ENCODE peak calls at places on chromosomes 3 and 15, in four cellular contexts. One of them, this sample, is unnamed.

GRCh38 chr3:88713233-88713691 is 394.2 kb upstream of the EPHA3 start:
- DNase-seq in heart right ventricle: no peak
- DNase-seq in tibial artery: no peak
- DNase-seq in GM12865: no peak
- DNase-seq in this sample: peak; percentile 62

GRCh38 chr3:115113367-115113766 is 33.7 kb downstream of the ZBTB20 start:
- DNase-seq in heart right ventricle: no peak
- DNase-seq in tibial artery: no peak
- DNase-seq in GM12865: no peak
- DNase-seq in this sample: no peak

GRCh38 chr3:195249858-195250464 is 21.0 kb downstream of the XXYLT1 start:
- DNase-seq in heart right ventricle: no peak
- DNase-seq in tibial artery: peak; percentile 31
- DNase-seq in GM12865: no peak
- DNase-seq in this sample: peak; percentile 80

GRCh38 chr15:65528461-65529060 is 1.7 kb upstream of the HACD3 start:
- DNase-seq in heart right ventricle: no peak
- DNase-seq in tibial artery: no peak
- DNase-seq in GM12865: no peak
- DNase-seq in this sample: no peak

GRCh38 chr3:10995871-10996270 is 3.3 kb downstream of the SLC6A1 start:
- DNase-seq in heart right ventricle: no peak
- DNase-seq in tibial artery: no peak
- DNase-seq in GM12865: no peak
- DNase-seq in this sample: no peak

GRCh38 chr3:153162513-153163348 is 705 bp downstream of the RAP2B start:
- DNase-seq in heart right ventricle: peak; percentile 49
- DNase-seq in tibial artery: peak; percentile 73
- DNase-seq in GM12865: peak; percentile 59
- DNase-seq in this sample: no peak

GRCh38 chr15:43702174-43702573 is 8.5 kb downstream of the CKMT1A start:
- DNase-seq in heart right ventricle: no peak
- DNase-seq in tibial artery: no peak
- DNase-seq in GM12865: no peak
- DNase-seq in this sample: no peak

GRCh38 chr3:191094057-191094456 is 105.0 kb upstream of the OSTN start:
- DNase-seq in heart right ventricle: no peak
- DNase-seq in tibial artery: no peak
- DNase-seq in GM12865: no peak
- DNase-seq in this sample: no peak

GRCh38 chr3:127419140-127419539 is 131.3 kb upstream of the PRR20G start:
- DNase-seq in heart right ventricle: no peak
- DNase-seq in tibial artery: no peak
- DNase-seq in GM12865: no peak
- DNase-seq in this sample: no peak

GRCh38 chr3:12751548-12751947 is 7.5 kb downstream of the TMEM40 start:
- DNase-seq in heart right ventricle: no peak
- DNase-seq in tibial artery: no peak
- DNase-seq in GM12865: no peak
- DNase-seq in this sample: no peak

GRCh38 chr15:68781766-68782588 is 38.7 kb downstream of the ANP32A start:
- DNase-seq in heart right ventricle: peak; percentile 61
- DNase-seq in tibial artery: peak; percentile 75
- DNase-seq in GM12865: no peak
- DNase-seq in this sample: no peak

GRCh38 chr15:33068531-33068990 is 126.0 kb downstream of the FMN1 start:
- DNase-seq in heart right ventricle: no peak
- DNase-seq in tibial artery: peak; percentile 66
- DNase-seq in GM12865: no peak
- DNase-seq in this sample: no peak

GRCh38 chr3:153144779-153145178 is 17.2 kb upstream of the RAP2B start:
- DNase-seq in heart right ventricle: no peak
- DNase-seq in tibial artery: no peak
- DNase-seq in GM12865: no peak
- DNase-seq in this sample: no peak

GRCh38 chr3:171428321-171428787 is 31.9 kb downstream of the TNIK start:
- DNase-seq in heart right ventricle: no peak
- DNase-seq in tibial artery: no peak
- DNase-seq in GM12865: no peak
- DNase-seq in this sample: no peak

GRCh38 chr3:185586644-185586964 is 509 bp downstream of the SENP2 start:
- DNase-seq in heart right ventricle: no peak
- DNase-seq in tibial artery: no peak
- DNase-seq in GM12865: no peak
- DNase-seq in this sample: no peak

GRCh38 chr15:91950631-91951384 is 97.3 kb downstream of the SLCO3A1 start:
- DNase-seq in heart right ventricle: no peak
- DNase-seq in tibial artery: no peak
- DNase-seq in GM12865: no peak
- DNase-seq in this sample: no peak

GRCh38 chr3:74602471-74602870 is 12.0 kb downstream of the CNTN3 start:
- DNase-seq in heart right ventricle: no peak
- DNase-seq in tibial artery: no peak
- DNase-seq in GM12865: no peak
- DNase-seq in this sample: no peak

GRCh38 chr15:69615756-69616155 is 163.1 kb downstream of the RPLP1 start:
- DNase-seq in heart right ventricle: no peak
- DNase-seq in tibial artery: no peak
- DNase-seq in GM12865: no peak
- DNase-seq in this sample: peak; percentile 77

GRCh38 chr3:152742368-152743347 is 92.3 kb upstream of the P2RY1 start:
- DNase-seq in heart right ventricle: no peak
- DNase-seq in tibial artery: no peak
- DNase-seq in GM12865: peak; percentile 47
- DNase-seq in this sample: no peak

GRCh38 chr15:63915888-63916731 is 82.4 kb upstream of the HERC1 start:
- DNase-seq in heart right ventricle: no peak
- DNase-seq in tibial artery: peak; percentile 40
- DNase-seq in GM12865: no peak
- DNase-seq in this sample: peak; percentile 90

GRCh38 chr3:60055765-60056164 is 1005.9 kb upstream of the CFAP20DC start:
- DNase-seq in heart right ventricle: no peak
- DNase-seq in tibial artery: no peak
- DNase-seq in GM12865: no peak
- DNase-seq in this sample: no peak

GRCh38 chr15:39586387-39587171 is 5.7 kb downstream of the THBS1 start:
- DNase-seq in heart right ventricle: no peak
- DNase-seq in tibial artery: no peak
- DNase-seq in GM12865: no peak
- DNase-seq in this sample: no peak

GRCh38 chr15:52557242-52557641 is 11.6 kb downstream of the ARPP19 start:
- DNase-seq in heart right ventricle: no peak
- DNase-seq in tibial artery: no peak
- DNase-seq in GM12865: no peak
- DNase-seq in this sample: no peak

GRCh38 chr15:35876762-35877161 is 330.8 kb upstream of the DPH6 start:
- DNase-seq in heart right ventricle: no peak
- DNase-seq in tibial artery: no peak
- DNase-seq in GM12865: no peak
- DNase-seq in this sample: no peak

GRCh38 chr3:174863488-174863887 is 4.4 kb downstream of the NAALADL2 start:
- DNase-seq in heart right ventricle: no peak
- DNase-seq in tibial artery: no peak
- DNase-seq in GM12865: no peak
- DNase-seq in this sample: no peak

GRCh38 chr15:98358971-98359370 is 289.4 kb upstream of the IGF1R start:
- DNase-seq in heart right ventricle: no peak
- DNase-seq in tibial artery: no peak
- DNase-seq in GM12865: no peak
- DNase-seq in this sample: peak; percentile 59

GRCh38 chr3:67791620-67792019 is 137.2 kb upstream of the SUCLG2 start:
- DNase-seq in heart right ventricle: no peak
- DNase-seq in tibial artery: no peak
- DNase-seq in GM12865: no peak
- DNase-seq in this sample: no peak

GRCh38 chr3:187781001-187781400 is 35.7 kb upstream of the BCL6 start:
- DNase-seq in heart right ventricle: no peak
- DNase-seq in tibial artery: no peak
- DNase-seq in GM12865: no peak
- DNase-seq in this sample: no peak

GRCh38 chr3:132735589-132735988 is 13.4 kb upstream of the NPHP3 start:
- DNase-seq in heart right ventricle: no peak
- DNase-seq in tibial artery: no peak
- DNase-seq in GM12865: no peak
- DNase-seq in this sample: no peak

GRCh38 chr3:133425898-133426297 is 26.0 kb downstream of the BFSP2 start:
- DNase-seq in heart right ventricle: no peak
- DNase-seq in tibial artery: no peak
- DNase-seq in GM12865: no peak
- DNase-seq in this sample: no peak

GRCh38 chr3:104763007-104763406 is 603.7 kb upstream of the ALCAM start:
- DNase-seq in heart right ventricle: no peak
- DNase-seq in tibial artery: peak; percentile 68
- DNase-seq in GM12865: no peak
- DNase-seq in this sample: no peak

GRCh38 chr3:53846851-53847155 is 435 bp downstream of the IL17RB start:
- DNase-seq in heart right ventricle: no peak
- DNase-seq in tibial artery: no peak
- DNase-seq in GM12865: no peak
- DNase-seq in this sample: no peak

GRCh38 chr15:75198560-75199346 is 2.9 kb upstream of the C15orf39 start:
- DNase-seq in heart right ventricle: no peak
- DNase-seq in tibial artery: no peak
- DNase-seq in GM12865: peak; percentile 91
- DNase-seq in this sample: no peak

GRCh38 chr3:107767897-107768605 is 245.3 kb downstream of the BBX start:
- DNase-seq in heart right ventricle: no peak
- DNase-seq in tibial artery: no peak
- DNase-seq in GM12865: no peak
- DNase-seq in this sample: no peak

GRCh38 chr3:107760141-107760540 is 237.4 kb downstream of the BBX start:
- DNase-seq in heart right ventricle: no peak
- DNase-seq in tibial artery: no peak
- DNase-seq in GM12865: no peak
- DNase-seq in this sample: no peak

GRCh38 chr3:107761391-107761790 is 238.6 kb downstream of the BBX start:
- DNase-seq in heart right ventricle: no peak
- DNase-seq in tibial artery: no peak
- DNase-seq in GM12865: no peak
- DNase-seq in this sample: no peak

DNA sequence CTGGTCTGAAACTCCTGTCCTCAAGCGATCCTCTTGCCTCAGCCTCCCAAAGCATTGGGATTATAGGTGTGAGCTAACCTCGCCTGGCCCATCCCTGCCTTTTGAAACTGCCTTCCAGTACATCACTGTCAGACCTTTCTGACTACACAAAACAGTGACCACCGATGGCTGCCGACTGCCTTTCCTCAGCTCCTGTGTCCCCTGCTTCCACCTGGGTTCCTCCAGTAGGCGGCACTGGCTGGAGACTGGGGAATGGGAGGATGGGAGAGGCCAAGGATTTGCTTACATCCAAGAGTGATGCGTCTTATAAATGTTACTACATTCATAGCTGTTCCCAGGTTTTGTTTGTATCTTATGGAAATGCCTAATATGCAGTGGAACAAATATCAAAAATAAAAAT is 242.8 kb downstream of the BBX start:
- DNase-seq in heart right ventricle: no peak
- DNase-seq in tibial artery: no peak
- DNase-seq in GM12865: no peak
- DNase-seq in this sample: no peak
- TF ChIP-seq CTCF in heart right ventricle: no peak
- TF ChIP-seq CTCF in tibial artery: no peak
- TF ChIP-seq CTCF in GM12865: no peak
- TF ChIP-seq CTCF in this sample: no peak

GRCh38 chr15:42591238-42591936 is 16.0 kb downstream of the STARD9 start:
- DNase-seq in heart right ventricle: no peak
- DNase-seq in tibial artery: no peak
- DNase-seq in GM12865: no peak
- DNase-seq in this sample: no peak
- TF ChIP-seq CTCF in heart right ventricle: peak; percentile 14
- TF ChIP-seq CTCF in tibial artery: peak; percentile 39
- TF ChIP-seq CTCF in GM12865: peak; percentile 20
- TF ChIP-seq CTCF in this sample: peak; percentile 36

DNA sequence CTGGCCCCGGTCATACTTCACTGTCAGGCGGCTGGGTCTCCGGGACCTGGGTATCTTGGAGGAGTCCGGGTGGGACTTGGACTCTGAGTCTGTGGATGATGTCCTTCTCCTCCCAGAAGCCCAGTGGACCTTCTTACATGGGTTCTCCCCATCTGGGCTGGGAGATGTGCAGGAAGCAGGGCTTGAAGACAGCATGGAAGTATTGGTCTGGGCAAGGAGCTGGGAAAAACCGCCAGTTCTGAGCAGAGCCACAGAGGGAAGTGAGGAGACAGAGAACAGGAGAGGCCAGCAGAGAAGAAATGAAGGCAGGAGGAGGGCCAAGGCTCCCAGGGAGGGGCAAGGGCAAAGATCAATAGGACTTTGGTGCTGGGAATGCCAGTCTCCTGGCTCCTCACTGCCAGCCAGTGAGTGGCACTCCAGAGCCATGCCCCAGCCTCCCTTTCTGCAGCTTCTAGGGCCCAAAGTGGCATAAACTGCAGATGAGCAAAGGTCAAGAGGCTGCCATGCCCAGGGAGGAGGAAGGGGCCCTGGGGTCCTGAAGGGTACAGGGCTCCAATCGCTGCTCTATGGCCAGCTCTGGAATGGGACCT is at the start of gene PPP1R14D:
- DNase-seq in heart right ventricle: no peak
- DNase-seq in tibial artery: no peak
- DNase-seq in GM12865: no peak
- DNase-seq in this sample: no peak
- TF ChIP-seq CTCF in heart right ventricle: no peak
- TF ChIP-seq CTCF in tibial artery: no peak
- TF ChIP-seq CTCF in GM12865: no peak
- TF ChIP-seq CTCF in this sample: no peak

GRCh38 chr15:72141171-72142084 is 23.2 kb downstream of the SENP8 start:
- DNase-seq in heart right ventricle: no peak
- DNase-seq in tibial artery: no peak
- DNase-seq in GM12865: peak; percentile 92
- DNase-seq in this sample: no peak

GRCh38 chr15:72146221-72146620 is 28.0 kb downstream of the SENP8 start:
- DNase-seq in heart right ventricle: no peak
- DNase-seq in tibial artery: no peak
- DNase-seq in GM12865: no peak
- DNase-seq in this sample: no peak

GRCh38 chr15:72147416-72147815 is 29.2 kb downstream of the SENP8 start:
- DNase-seq in heart right ventricle: no peak
- DNase-seq in tibial artery: no peak
- DNase-seq in GM12865: no peak
- DNase-seq in this sample: no peak

DNA sequence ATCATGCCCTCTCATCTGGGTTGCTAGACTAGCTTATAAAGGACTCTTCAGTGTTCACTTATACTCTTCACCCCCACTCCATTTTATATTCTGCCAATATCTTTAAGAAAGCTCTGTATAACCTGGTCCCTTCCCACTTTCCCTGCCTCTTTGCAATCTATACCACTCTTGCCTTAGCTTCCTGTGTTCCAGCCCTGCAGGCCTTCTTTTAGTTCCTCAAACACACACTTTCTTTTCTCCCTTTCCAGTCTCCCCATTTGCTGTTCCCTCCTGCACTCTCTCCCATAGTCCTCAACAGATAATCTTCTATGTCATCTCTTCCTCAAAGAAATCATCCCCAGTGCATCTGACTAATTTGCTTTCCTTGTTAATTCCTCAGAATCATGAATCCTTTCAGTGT is 28.7 kb downstream of the SENP8 start:
- DNase-seq in heart right ventricle: no peak
- DNase-seq in tibial artery: no peak
- DNase-seq in GM12865: no peak
- DNase-seq in this sample: no peak
- TF ChIP-seq CTCF in heart right ventricle: no peak
- TF ChIP-seq CTCF in tibial artery: no peak
- TF ChIP-seq CTCF in GM12865: no peak
- TF ChIP-seq CTCF in this sample: no peak